ENCODE peak calls at places on chromosomes 11 and 22, in five cellular contexts. D, F, I, J and Z are unnamed samples.
A peak's percentile ranks its signal among the peaks of the same experiment; 100 is the strongest.

GRCh38 chr11:57482782-57483569 is 22.6 kb downstream of the RTN4RL2 start:
- DNase-seq in J (peak; percentile 78), D (peak; percentile 35), F (peak; percentile 84), I (no peak), Z (no peak)

GRCh38 chr11:24391165-24391564 is 105.7 kb upstream of the LUZP2 start:
- DNase-seq in F (no peak), J (no peak), I (peak; percentile 1), D (peak; percentile 30), Z (no peak)

GRCh38 chr22:42299586-42300285 is 29.3 kb upstream of the TCF20 start:
- DNase-seq in J (peak; percentile 61), D (no peak), F (no peak), I (no peak), Z (no peak)

GRCh38 chr11:103903621-103904323 is 132.7 kb upstream of the DDI1 start:
- DNase-seq in D (no peak), J (no peak), F (no peak), I (no peak), Z (no peak)

GRCh38 chr11:65478411-65479183 is 20.2 kb upstream of the MALAT1 start:
- DNase-seq in D (peak; percentile 87), F (peak; percentile 78), J (no peak), I (no peak), Z (no peak)

GRCh38 chr22:48432721-48433518 is 1394.8 kb downstream of the BRD1 start:
- DNase-seq in I (no peak), D (no peak), F (no peak), J (no peak), Z (no peak)

GRCh38 chr11:17822021-17822781 is 87.6 kb downstream of the KCNC1 start:
- DNase-seq in F (no peak), I (no peak), J (no peak), D (peak; percentile 68), Z (no peak)

GRCh38 chr11:64894070-64894811 is 15.8 kb upstream of the EHD1 start:
- DNase-seq in I (peak; percentile 76), J (peak; percentile 95), F (peak; percentile 90), D (peak; percentile 64), Z (peak; percentile 97)

GRCh38 chr22:22342697-22343602 is 98.4 kb downstream of the VPREB1 start:
- DNase-seq in I (peak; percentile 74), F (no peak), D (peak; percentile 24), J (peak; percentile 98), Z (peak; percentile 39)